ENCODE peak calls at places on chromosomes 5 and 9, in ten cellular contexts. One of them, this sample, is unnamed.

GRCh38 chr5:17218353-17219005 is 1.0 kb downstream of the BASP1 start:
- DNase-seq in CD4-positive, alpha-beta T cell: no peak
- DNase-seq in PC-9: no peak
- DNase-seq in WERI-Rb-1: no peak
- DNase-seq in neural progenitor cell: peak
- DNase-seq in HCT116: no peak
- DNase-seq in omental fat pad: no peak
- DNase-seq in adrenal gland: no peak
- DNase-seq in OCI-LY7: peak
- DNase-seq in Calu3: no peak
- DNase-seq in this sample: peak

GRCh38 chr5:94777163-94777885 is 158.9 kb downstream of the SLF1 start:
- DNase-seq in CD4-positive, alpha-beta T cell: no peak
- DNase-seq in PC-9: no peak
- DNase-seq in WERI-Rb-1: no peak
- DNase-seq in neural progenitor cell: no peak
- DNase-seq in HCT116: no peak
- DNase-seq in omental fat pad: no peak
- DNase-seq in adrenal gland: no peak
- DNase-seq in OCI-LY7: no peak
- DNase-seq in Calu3: no peak
- DNase-seq in this sample: no peak

GRCh38 chr5:98096155-98096554 is 677.3 kb upstream of the RGMB start:
- DNase-seq in CD4-positive, alpha-beta T cell: no peak
- DNase-seq in PC-9: no peak
- DNase-seq in WERI-Rb-1: no peak
- DNase-seq in neural progenitor cell: no peak
- DNase-seq in HCT116: no peak
- DNase-seq in omental fat pad: no peak
- DNase-seq in adrenal gland: no peak
- DNase-seq in OCI-LY7: no peak
- DNase-seq in Calu3: no peak
- DNase-seq in this sample: no peak

GRCh38 chr5:34552129-34552528 is 104.0 kb upstream of the RAI14 start:
- DNase-seq in CD4-positive, alpha-beta T cell: no peak
- DNase-seq in PC-9: no peak
- DNase-seq in WERI-Rb-1: no peak
- DNase-seq in neural progenitor cell: no peak
- DNase-seq in HCT116: no peak
- DNase-seq in omental fat pad: no peak
- DNase-seq in adrenal gland: peak
- DNase-seq in OCI-LY7: no peak
- DNase-seq in Calu3: no peak
- DNase-seq in this sample: no peak

GRCh38 chr5:149563461-149563860 is 12.2 kb upstream of the CSNK1A1 start:
- DNase-seq in CD4-positive, alpha-beta T cell: no peak
- DNase-seq in PC-9: no peak
- DNase-seq in WERI-Rb-1: no peak
- DNase-seq in neural progenitor cell: no peak
- DNase-seq in HCT116: no peak
- DNase-seq in omental fat pad: no peak
- DNase-seq in adrenal gland: no peak
- DNase-seq in OCI-LY7: no peak
- DNase-seq in Calu3: no peak
- DNase-seq in this sample: no peak

GRCh38 chr9:130309689-130310455 is 44.3 kb downstream of the HMCN2 start:
- DNase-seq in CD4-positive, alpha-beta T cell: no peak
- DNase-seq in PC-9: no peak
- DNase-seq in WERI-Rb-1: no peak
- DNase-seq in neural progenitor cell: no peak
- DNase-seq in HCT116: no peak
- DNase-seq in omental fat pad: no peak
- DNase-seq in adrenal gland: no peak
- DNase-seq in OCI-LY7: no peak
- DNase-seq in Calu3: no peak
- DNase-seq in this sample: no peak

GRCh38 chr9:137705443-137705863 is 86.6 kb downstream of the EHMT1 start:
- DNase-seq in CD4-positive, alpha-beta T cell: no peak
- DNase-seq in PC-9: no peak
- DNase-seq in WERI-Rb-1: no peak
- DNase-seq in neural progenitor cell: no peak
- DNase-seq in HCT116: no peak
- DNase-seq in omental fat pad: no peak
- DNase-seq in adrenal gland: no peak
- DNase-seq in OCI-LY7: peak
- DNase-seq in Calu3: no peak
- DNase-seq in this sample: peak

GRCh38 chr5:35921930-35922329 is 16.5 kb downstream of the CAPSL start:
- DNase-seq in CD4-positive, alpha-beta T cell: no peak
- DNase-seq in PC-9: no peak
- DNase-seq in WERI-Rb-1: no peak
- DNase-seq in neural progenitor cell: no peak
- DNase-seq in HCT116: no peak
- DNase-seq in omental fat pad: no peak
- DNase-seq in adrenal gland: no peak
- DNase-seq in OCI-LY7: peak
- DNase-seq in Calu3: no peak
- DNase-seq in this sample: no peak

GRCh38 chr5:74686962-74687751 is 2.1 kb downstream of the HEXB start:
- DNase-seq in CD4-positive, alpha-beta T cell: no peak
- DNase-seq in PC-9: no peak
- DNase-seq in WERI-Rb-1: no peak
- DNase-seq in neural progenitor cell: no peak
- DNase-seq in HCT116: no peak
- DNase-seq in omental fat pad: no peak
- DNase-seq in adrenal gland: no peak
- DNase-seq in OCI-LY7: no peak
- DNase-seq in Calu3: no peak
- DNase-seq in this sample: no peak

GRCh38 chr5:74685979-74686631 is 1.1 kb downstream of the HEXB start:
- DNase-seq in CD4-positive, alpha-beta T cell: no peak
- DNase-seq in PC-9: no peak
- DNase-seq in WERI-Rb-1: no peak
- DNase-seq in neural progenitor cell: no peak
- DNase-seq in HCT116: no peak
- DNase-seq in omental fat pad: no peak
- DNase-seq in adrenal gland: peak
- DNase-seq in OCI-LY7: peak
- DNase-seq in Calu3: no peak
- DNase-seq in this sample: peak

GRCh38 chr5:74679968-74680367 is 5.1 kb upstream of the HEXB start:
- DNase-seq in CD4-positive, alpha-beta T cell: no peak
- DNase-seq in PC-9: no peak
- DNase-seq in WERI-Rb-1: no peak
- DNase-seq in neural progenitor cell: no peak
- DNase-seq in HCT116: no peak
- DNase-seq in omental fat pad: no peak
- DNase-seq in adrenal gland: no peak
- DNase-seq in OCI-LY7: no peak
- DNase-seq in Calu3: no peak
- DNase-seq in this sample: no peak

GRCh38 chr5:74682636-74683035 is 2.4 kb upstream of the HEXB start:
- DNase-seq in CD4-positive, alpha-beta T cell: no peak
- DNase-seq in PC-9: no peak
- DNase-seq in WERI-Rb-1: no peak
- DNase-seq in neural progenitor cell: no peak
- DNase-seq in HCT116: no peak
- DNase-seq in omental fat pad: no peak
- DNase-seq in adrenal gland: no peak
- DNase-seq in OCI-LY7: no peak
- DNase-seq in Calu3: no peak
- DNase-seq in this sample: no peak

DNA sequence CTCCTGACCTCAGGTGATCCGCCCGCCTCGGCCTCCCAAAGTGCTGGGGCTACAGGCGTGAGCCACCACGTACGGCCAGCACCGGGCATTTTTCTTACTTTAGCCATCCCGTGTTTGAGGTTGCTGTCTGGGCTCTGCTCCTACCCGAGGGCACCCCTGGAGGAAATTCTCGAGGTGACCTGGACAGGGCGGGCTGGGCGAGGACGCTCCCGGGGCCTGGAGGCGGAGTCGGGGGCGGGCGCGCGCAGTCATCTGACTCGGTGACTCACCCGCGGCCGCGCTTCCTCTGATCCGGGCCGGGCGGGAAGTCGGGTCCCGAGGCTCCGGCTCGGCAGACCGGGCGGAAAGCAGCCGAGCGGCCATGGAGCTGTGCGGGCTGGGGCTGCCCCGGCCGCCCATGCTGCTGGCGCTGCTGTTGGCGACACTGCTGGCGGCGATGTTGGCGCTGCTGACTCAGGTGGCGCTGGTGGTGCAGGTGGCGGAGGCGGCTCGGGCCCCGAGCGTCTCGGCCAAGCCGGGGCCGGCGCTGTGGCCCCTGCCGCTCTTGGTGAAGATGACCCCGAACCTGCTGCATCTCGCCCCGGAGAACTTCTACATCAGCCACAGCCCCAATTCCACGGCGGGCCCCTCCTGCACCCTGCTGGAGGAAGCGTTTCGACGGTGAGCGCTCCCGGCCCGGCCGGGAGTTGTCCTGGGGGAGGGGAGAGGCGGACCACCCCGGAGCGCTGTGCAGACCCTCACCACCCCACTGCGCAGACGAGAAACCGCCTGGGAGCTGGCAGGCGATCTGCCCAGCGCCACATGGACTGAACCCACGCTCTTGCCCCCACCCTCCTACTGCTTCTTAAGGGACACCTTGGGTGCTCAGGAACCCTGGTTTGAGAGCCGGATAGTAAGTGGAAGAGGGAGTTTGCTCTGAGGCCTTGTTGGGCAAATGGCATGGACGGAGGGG is at the start of gene HEXB:
- DNase-seq in CD4-positive, alpha-beta T cell: peak
- DNase-seq in PC-9: peak
- DNase-seq in WERI-Rb-1: peak
- DNase-seq in neural progenitor cell: peak
- DNase-seq in HCT116: peak
- DNase-seq in omental fat pad: peak
- DNase-seq in adrenal gland: peak
- DNase-seq in OCI-LY7: peak
- DNase-seq in Calu3: peak
- DNase-seq in this sample: peak
- TF ChIP-seq CTCF in CD4-positive, alpha-beta T cell: no peak
- TF ChIP-seq CTCF in PC-9: no peak
- TF ChIP-seq CTCF in WERI-Rb-1: no peak
- TF ChIP-seq CTCF in neural progenitor cell: peak
- TF ChIP-seq CTCF in HCT116: no peak
- TF ChIP-seq CTCF in omental fat pad: no peak
- TF ChIP-seq CTCF in adrenal gland: peak
- TF ChIP-seq CTCF in OCI-LY7: peak
- TF ChIP-seq CTCF in Calu3: no peak
- TF ChIP-seq CTCF in this sample: peak

GRCh38 chr9:89309166-89309565 is 1.8 kb upstream of the CKS2 start:
- DNase-seq in CD4-positive, alpha-beta T cell: no peak
- DNase-seq in PC-9: peak
- DNase-seq in WERI-Rb-1: no peak
- DNase-seq in neural progenitor cell: no peak
- DNase-seq in HCT116: no peak
- DNase-seq in omental fat pad: no peak
- DNase-seq in adrenal gland: no peak
- DNase-seq in OCI-LY7: no peak
- DNase-seq in Calu3: no peak
- DNase-seq in this sample: no peak

GRCh38 chr9:89309608-89310485 is 1.1 kb upstream of the CKS2 start:
- DNase-seq in CD4-positive, alpha-beta T cell: no peak
- DNase-seq in PC-9: peak
- DNase-seq in WERI-Rb-1: peak
- DNase-seq in neural progenitor cell: peak
- DNase-seq in HCT116: peak
- DNase-seq in omental fat pad: no peak
- DNase-seq in adrenal gland: peak
- DNase-seq in OCI-LY7: peak
- DNase-seq in Calu3: peak
- DNase-seq in this sample: no peak

GRCh38 chr9:89311346-89312153 is 555 bp downstream of the CKS2 start:
- DNase-seq in CD4-positive, alpha-beta T cell: no peak
- DNase-seq in PC-9: no peak
- DNase-seq in WERI-Rb-1: no peak
- DNase-seq in neural progenitor cell: no peak
- DNase-seq in HCT116: no peak
- DNase-seq in omental fat pad: no peak
- DNase-seq in adrenal gland: peak
- DNase-seq in OCI-LY7: peak
- DNase-seq in Calu3: no peak
- DNase-seq in this sample: no peak

GRCh38 chr9:89312154-89312616 is 1.2 kb downstream of the CKS2 start:
- DNase-seq in CD4-positive, alpha-beta T cell: no peak
- DNase-seq in PC-9: no peak
- DNase-seq in WERI-Rb-1: no peak
- DNase-seq in neural progenitor cell: peak
- DNase-seq in HCT116: no peak
- DNase-seq in omental fat pad: no peak
- DNase-seq in adrenal gland: peak
- DNase-seq in OCI-LY7: peak
- DNase-seq in Calu3: no peak
- DNase-seq in this sample: no peak

DNA sequence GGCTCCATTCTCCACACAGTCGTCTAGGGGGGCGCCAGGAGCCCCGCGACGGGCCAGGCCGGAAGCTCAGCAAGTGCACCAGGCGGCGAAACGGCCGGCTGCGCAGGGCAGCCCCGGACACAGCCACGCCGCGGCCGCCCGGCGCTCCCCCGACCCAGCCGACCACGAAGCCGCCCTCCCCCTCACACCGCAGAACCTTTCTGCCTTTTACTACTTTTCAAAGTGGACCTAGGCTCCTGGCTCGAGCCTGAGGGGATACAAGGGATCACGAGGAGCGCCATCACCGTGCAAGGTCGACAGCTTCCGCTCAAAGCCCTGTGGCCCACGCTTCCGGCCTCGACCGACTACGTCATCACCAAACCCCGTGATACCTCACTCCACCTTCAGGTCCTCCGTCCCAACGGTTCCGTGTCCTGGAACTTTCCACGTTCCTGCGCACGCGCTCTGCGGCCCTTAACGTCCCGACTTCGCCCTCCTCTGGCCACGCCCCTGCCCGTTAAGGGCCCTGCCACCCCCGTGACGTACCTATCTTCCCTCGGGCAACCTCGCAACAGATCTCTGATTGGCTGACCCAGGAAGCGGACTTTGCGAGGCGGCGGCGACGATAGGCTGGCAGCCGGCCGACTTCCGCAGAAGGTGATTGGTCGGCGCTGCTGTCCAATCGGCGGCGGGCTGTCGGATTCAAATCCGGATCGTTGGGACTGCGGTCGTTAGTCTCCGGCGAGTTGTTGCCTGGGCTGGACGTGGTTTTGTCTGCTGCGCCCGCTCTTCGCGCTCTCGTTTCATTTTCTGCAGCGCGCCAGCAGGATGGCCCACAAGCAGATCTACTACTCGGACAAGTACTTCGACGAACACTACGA is at the start of gene CKS2:
- DNase-seq in CD4-positive, alpha-beta T cell: peak
- DNase-seq in PC-9: peak
- DNase-seq in WERI-Rb-1: peak
- DNase-seq in neural progenitor cell: peak
- DNase-seq in HCT116: peak
- DNase-seq in omental fat pad: peak
- DNase-seq in adrenal gland: peak
- DNase-seq in OCI-LY7: peak
- DNase-seq in Calu3: peak
- DNase-seq in this sample: peak
- TF ChIP-seq CTCF in CD4-positive, alpha-beta T cell: no peak
- TF ChIP-seq CTCF in PC-9: no peak
- TF ChIP-seq CTCF in WERI-Rb-1: no peak
- TF ChIP-seq CTCF in neural progenitor cell: peak
- TF ChIP-seq CTCF in HCT116: no peak
- TF ChIP-seq CTCF in omental fat pad: no peak
- TF ChIP-seq CTCF in adrenal gland: no peak
- TF ChIP-seq CTCF in OCI-LY7: peak
- TF ChIP-seq CTCF in Calu3: no peak
- TF ChIP-seq CTCF in this sample: peak

GRCh38 chr9:127455299-127455992 is 4.1 kb downstream of the LRSAM1 start:
- DNase-seq in CD4-positive, alpha-beta T cell: no peak
- DNase-seq in PC-9: no peak
- DNase-seq in WERI-Rb-1: no peak
- DNase-seq in neural progenitor cell: no peak
- DNase-seq in HCT116: no peak
- DNase-seq in omental fat pad: no peak
- DNase-seq in adrenal gland: peak
- DNase-seq in OCI-LY7: peak
- DNase-seq in Calu3: peak
- DNase-seq in this sample: no peak
- TF ChIP-seq CTCF in CD4-positive, alpha-beta T cell: peak
- TF ChIP-seq CTCF in PC-9: peak
- TF ChIP-seq CTCF in WERI-Rb-1: peak
- TF ChIP-seq CTCF in neural progenitor cell: peak
- TF ChIP-seq CTCF in HCT116: no peak
- TF ChIP-seq CTCF in omental fat pad: no peak
- TF ChIP-seq CTCF in adrenal gland: no peak
- TF ChIP-seq CTCF in OCI-LY7: peak
- TF ChIP-seq CTCF in Calu3: peak
- TF ChIP-seq CTCF in this sample: peak

GRCh38 chr5:44454002-44454401 is 64.8 kb upstream of the FGF10 start:
- DNase-seq in CD4-positive, alpha-beta T cell: no peak
- DNase-seq in PC-9: no peak
- DNase-seq in WERI-Rb-1: no peak
- DNase-seq in neural progenitor cell: peak
- DNase-seq in HCT116: no peak
- DNase-seq in omental fat pad: no peak
- DNase-seq in adrenal gland: no peak
- DNase-seq in OCI-LY7: no peak
- DNase-seq in Calu3: no peak
- DNase-seq in this sample: no peak
- TF ChIP-seq CTCF in CD4-positive, alpha-beta T cell: no peak
- TF ChIP-seq CTCF in PC-9: no peak
- TF ChIP-seq CTCF in WERI-Rb-1: no peak
- TF ChIP-seq CTCF in neural progenitor cell: no peak
- TF ChIP-seq CTCF in HCT116: no peak
- TF ChIP-seq CTCF in omental fat pad: no peak
- TF ChIP-seq CTCF in adrenal gland: no peak
- TF ChIP-seq CTCF in OCI-LY7: no peak
- TF ChIP-seq CTCF in Calu3: no peak
- TF ChIP-seq CTCF in this sample: no peak

This sample was measured in GM13977.